ENCODE peak calls at places on chromosomes 3 and 15, in seven cellular contexts. I, F, H, T, Y, N and K are unnamed samples.

GRCh38 chr15:50256188-50257041 is 9.1 kb downstream of the HDC start:
- DNase-seq in I (peak), F (no peak), H (no peak), T (no peak), Y (no peak), N (no peak), K (no peak)

GRCh38 chr15:90315276-90315982 is 36.7 kb upstream of the ZNF774 start:
- DNase-seq in I (peak), F (peak), H (peak), T (peak), Y (no peak), N (peak), K (peak)

GRCh38 chr15:79849789-79850188 is 47.0 kb downstream of the MTHFS start:
- DNase-seq in I (peak), F (no peak), H (peak), T (no peak), Y (peak), N (no peak), K (peak)

GRCh38 chr15:75785771-75786563 is 57.3 kb upstream of the UBE2Q2 start:
- DNase-seq in I (peak), F (no peak), H (no peak), T (no peak), Y (peak), N (no peak), K (no peak)

GRCh38 chr15:69478259-69478687 is 25.7 kb downstream of the RPLP1 start:
- DNase-seq in I (peak), F (peak), H (peak), T (no peak), Y (peak), N (no peak), K (peak)

GRCh38 chr3:73324203-73325155 is 263.0 kb downstream of the EBLN2 start:
- DNase-seq in I (no peak), F (no peak), H (no peak), T (no peak), Y (no peak), N (no peak), K (no peak)

GRCh38 chr3:160564205-160564922 is 1.0 kb downstream of the KPNA4 start:
- DNase-seq in I (no peak), F (no peak), H (peak), T (no peak), Y (peak), N (no peak), K (no peak)

GRCh38 chr15:29252231-29252630 is 17.4 kb downstream of the NSMCE3 start:
- DNase-seq in I (no peak), F (no peak), H (no peak), T (no peak), Y (no peak), N (no peak), K (no peak)

GRCh38 chr3:30587876-30588275 is 18.5 kb upstream of the TGFBR2 start:
- DNase-seq in I (no peak), F (no peak), H (no peak), T (no peak), Y (no peak), N (no peak), K (no peak)

GRCh38 chr15:39156166-39156565 is 424.7 kb upstream of the THBS1 start:
- DNase-seq in I (peak), F (no peak), H (peak), T (no peak), Y (no peak), N (no peak), K (no peak)

GRCh38 chr3:5010706-5011554 is 31.7 kb downstream of the BHLHE40 start:
- DNase-seq in I (no peak), F (no peak), H (no peak), T (no peak), Y (peak), N (no peak), K (no peak)

GRCh38 chr3:107124885-107125284 is 252.4 kb upstream of the CCDC54 start:
- DNase-seq in I (peak), F (no peak), H (no peak), T (no peak), Y (no peak), N (no peak), K (peak)

GRCh38 chr3:51949121-51949520 is 6.1 kb upstream of the GPR62 start:
- DNase-seq in I (no peak), F (no peak), H (no peak), T (no peak), Y (no peak), N (no peak), K (no peak)

GRCh38 chr15:77889009-77889806 is 188.3 kb downstream of the TBC1D2B start:
- DNase-seq in I (peak), F (no peak), H (no peak), T (no peak), Y (peak), N (no peak), K (no peak)

GRCh38 chr3:188137062-188137461 is 16.9 kb upstream of the LPP start:
- DNase-seq in I (no peak), F (no peak), H (no peak), T (no peak), Y (no peak), N (no peak), K (no peak)

GRCh38 chr15:34986326-34987181 is 1.5 kb downstream of the ZNF770 start:
- DNase-seq in I (no peak), F (no peak), H (peak), T (no peak), Y (peak), N (no peak), K (no peak)

GRCh38 chr3:135100349-135100741 is 305.3 kb downstream of the EPHB1 start:
- DNase-seq in I (no peak), F (no peak), H (no peak), T (no peak), Y (no peak), N (no peak), K (no peak)

GRCh38 chr3:31699309-31699953 is 166.7 kb downstream of the STT3B start:
- DNase-seq in I (peak), F (no peak), H (no peak), T (no peak), Y (peak), N (no peak), K (no peak)

GRCh38 chr3:148902173-148902791 is 37.2 kb downstream of the CPA3 start:
- DNase-seq in I (peak), F (no peak), H (no peak), T (no peak), Y (no peak), N (no peak), K (peak)

GRCh38 chr3:94137377-94137776 is 74.5 kb downstream of the NSUN3 start:
- DNase-seq in I (no peak), F (no peak), H (no peak), T (no peak), Y (no peak), N (no peak), K (peak)

GRCh38 chr3:111517801-111518200 is 24.2 kb upstream of the CD96 start:
- DNase-seq in I (no peak), F (no peak), H (peak), T (no peak), Y (no peak), N (no peak), K (no peak)

GRCh38 chr3:133927543-133928066 is 31.9 kb upstream of the RAB6B start:
- DNase-seq in I (peak), F (peak), H (peak), T (no peak), Y (peak), N (no peak), K (no peak)

GRCh38 chr3:194657439-194657838 is 14.6 kb downstream of the LSG1 start:
- DNase-seq in I (no peak), F (no peak), H (no peak), T (no peak), Y (no peak), N (no peak), K (no peak)

GRCh38 chr3:194659778-194660177 is 12.2 kb downstream of the LSG1 start:
- DNase-seq in I (no peak), F (no peak), H (no peak), T (no peak), Y (no peak), N (no peak), K (no peak)

GRCh38 chr3:194658477-194659242 is 13.3 kb downstream of the LSG1 start:
- DNase-seq in I (no peak), F (no peak), H (no peak), T (no peak), Y (no peak), N (no peak), K (no peak)

DNA sequence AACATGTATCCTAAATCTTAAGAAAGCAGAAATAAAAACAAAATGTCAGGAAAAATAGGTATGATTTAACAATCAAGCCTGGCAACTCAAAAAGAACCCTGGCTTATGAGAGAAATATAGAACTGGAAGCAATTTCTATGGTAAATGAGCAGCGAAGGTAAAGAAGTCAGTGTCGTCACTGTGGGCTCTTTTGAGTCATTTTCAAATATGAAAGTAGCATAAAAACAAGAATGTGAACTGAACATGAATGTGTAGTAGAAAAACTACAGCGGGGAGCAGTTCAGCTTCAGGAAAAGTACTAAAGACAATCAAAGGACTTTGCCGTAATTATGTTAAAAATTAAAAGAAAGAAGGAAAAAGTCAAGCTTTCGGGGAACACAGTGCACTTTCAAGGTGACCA is 17.5 kb downstream of the LSG1 start:
- DNase-seq in I (no peak), F (no peak), H (no peak), T (no peak), Y (peak), N (no peak), K (no peak)
- H3K4me3 ChIP-seq in I (no peak), F (no peak), H (no peak), T (no peak), Y (no peak), N (no peak), K (no peak)

GRCh38 chr3:9884555-9885165 is 4.6 kb upstream of the CIDEC start:
- DNase-seq in I (peak), F (no peak), H (no peak), T (no peak), Y (no peak), N (no peak), K (no peak)
- TF ChIP-seq CTCF in I (no peak), F (no peak), H (no peak), T (no peak), Y (no peak), N (no peak), K (no peak)

DNA sequence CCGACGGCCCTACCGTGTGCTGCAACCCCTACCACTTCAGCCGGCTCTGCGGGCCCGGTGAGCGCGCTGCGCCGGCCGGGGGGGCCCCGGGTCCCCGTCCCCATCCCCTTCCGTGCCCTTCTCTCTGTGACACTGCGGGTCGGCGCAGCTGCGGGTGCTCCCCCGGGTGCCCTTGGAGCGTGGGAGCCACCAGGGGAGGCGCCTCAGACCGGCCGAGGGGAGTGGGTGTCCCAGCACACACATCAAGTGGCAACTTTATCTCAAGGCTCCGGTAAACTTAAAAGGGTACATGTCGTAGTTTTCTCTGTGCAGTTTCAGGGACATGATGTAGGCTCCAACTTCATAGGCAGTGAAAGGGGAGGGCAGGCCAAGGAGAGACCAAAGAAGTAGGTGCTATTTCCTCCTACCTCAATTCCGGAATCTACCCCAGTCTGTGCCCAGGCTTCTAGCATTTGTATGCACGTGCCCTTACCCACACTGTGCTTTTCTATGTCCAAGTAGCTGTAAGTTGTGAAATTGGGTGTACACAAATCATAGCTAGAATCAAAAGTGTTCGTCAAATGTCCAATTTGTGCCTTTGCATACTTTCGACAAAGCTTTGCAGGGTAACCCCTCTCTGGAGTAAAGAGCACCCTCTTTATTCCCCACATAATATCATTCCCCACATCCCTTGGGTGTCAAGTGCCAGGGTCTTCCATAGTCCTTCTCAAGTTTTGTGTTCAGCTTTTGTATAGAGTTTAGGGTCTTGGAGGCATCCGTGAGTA is 2.2 kb downstream of the SMAD6 start:
- DNase-seq in I (no peak), F (peak), H (peak), T (no peak), Y (no peak), N (no peak), K (no peak)
- H3K4me3 ChIP-seq in I (peak), F (peak), H (peak), T (peak), Y (no peak), N (peak), K (peak)

DNA sequence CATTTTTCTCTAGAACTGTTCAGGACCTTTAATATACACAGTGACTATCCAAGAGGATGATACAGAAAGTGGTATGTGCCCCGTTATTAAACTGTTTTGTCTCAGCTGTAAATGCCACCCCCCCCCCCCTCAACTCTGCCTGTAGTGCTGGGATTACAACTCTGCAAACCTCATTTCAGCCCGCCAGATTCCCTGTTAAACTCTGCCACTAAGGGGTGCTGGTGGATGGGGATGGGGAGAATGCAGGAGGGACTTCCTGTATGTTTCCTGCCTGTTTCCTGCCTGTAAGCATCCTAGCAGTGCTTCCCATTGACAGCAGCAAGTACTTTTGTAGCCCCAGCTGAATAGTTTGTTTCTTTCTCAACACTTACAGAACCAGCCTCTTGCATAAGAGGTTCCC is 301.7 kb upstream of the RORA start:
- DNase-seq in I (no peak), F (no peak), H (no peak), T (no peak), Y (no peak), N (no peak), K (no peak)
- TF ChIP-seq CTCF in I (no peak), F (no peak), H (no peak), T (no peak), Y (no peak), N (no peak), K (peak)